ENCODE peak calls at places on chromosomes 13 and 19, in seven cellular contexts. One of them, this sample, is unnamed.

GRCh38 chr13:108903613-108904012 is 274.2 kb downstream of the MYO16 start:
- DNase-seq in bronchial epithelial cell: no peak
- DNase-seq in tibial nerve: no peak
- DNase-seq in iPS-NIHi11: no peak
- DNase-seq in lung: no peak
- DNase-seq in sciatic nerve: no peak
- DNase-seq in activated CD4-positive, alpha-beta T cell treated with anti-CD3 and anti-CD28 coated beads, Interleukin-2, amount 50 U/mL, for 24 hours: no peak
- DNase-seq in this sample: no peak

GRCh38 chr19:2189880-2190279 is 26.1 kb downstream of the DOT1L start:
- DNase-seq in bronchial epithelial cell: no peak
- DNase-seq in tibial nerve: no peak
- DNase-seq in iPS-NIHi11: no peak
- DNase-seq in lung: no peak
- DNase-seq in sciatic nerve: no peak
- DNase-seq in activated CD4-positive, alpha-beta T cell treated with anti-CD3 and anti-CD28 coated beads, Interleukin-2, amount 50 U/mL, for 24 hours: no peak
- DNase-seq in this sample: no peak

GRCh38 chr19:15935167-15935702 is 906 bp upstream of the CYP4F11 start:
- DNase-seq in bronchial epithelial cell: no peak
- DNase-seq in tibial nerve: no peak
- DNase-seq in iPS-NIHi11: peak
- DNase-seq in lung: no peak
- DNase-seq in sciatic nerve: no peak
- DNase-seq in activated CD4-positive, alpha-beta T cell treated with anti-CD3 and anti-CD28 coated beads, Interleukin-2, amount 50 U/mL, for 24 hours: no peak
- DNase-seq in this sample: no peak

GRCh38 chr13:113971471-113972231 is 2.2 kb downstream of the C13orf46 start:
- DNase-seq in bronchial epithelial cell: no peak
- DNase-seq in tibial nerve: no peak
- DNase-seq in iPS-NIHi11: no peak
- DNase-seq in lung: no peak
- DNase-seq in sciatic nerve: peak
- DNase-seq in activated CD4-positive, alpha-beta T cell treated with anti-CD3 and anti-CD28 coated beads, Interleukin-2, amount 50 U/mL, for 24 hours: no peak
- DNase-seq in this sample: no peak

GRCh38 chr13:29535663-29536655 is 59.5 kb downstream of the SLC7A1 start:
- DNase-seq in bronchial epithelial cell: no peak
- DNase-seq in tibial nerve: no peak
- DNase-seq in iPS-NIHi11: no peak
- DNase-seq in lung: no peak
- DNase-seq in sciatic nerve: no peak
- DNase-seq in activated CD4-positive, alpha-beta T cell treated with anti-CD3 and anti-CD28 coated beads, Interleukin-2, amount 50 U/mL, for 24 hours: no peak
- DNase-seq in this sample: peak

GRCh38 chr19:33085570-33086128 is 4.7 kb downstream of the GPATCH1 start:
- DNase-seq in bronchial epithelial cell: no peak
- DNase-seq in tibial nerve: no peak
- DNase-seq in iPS-NIHi11: no peak
- DNase-seq in lung: no peak
- DNase-seq in sciatic nerve: no peak
- DNase-seq in activated CD4-positive, alpha-beta T cell treated with anti-CD3 and anti-CD28 coated beads, Interleukin-2, amount 50 U/mL, for 24 hours: no peak
- DNase-seq in this sample: no peak

GRCh38 chr13:50793026-50793425 is 50.5 kb downstream of the DLEU7 start:
- DNase-seq in bronchial epithelial cell: no peak
- DNase-seq in tibial nerve: no peak
- DNase-seq in iPS-NIHi11: no peak
- DNase-seq in lung: no peak
- DNase-seq in sciatic nerve: no peak
- DNase-seq in activated CD4-positive, alpha-beta T cell treated with anti-CD3 and anti-CD28 coated beads, Interleukin-2, amount 50 U/mL, for 24 hours: no peak
- DNase-seq in this sample: no peak

GRCh38 chr13:50222569-50223332 is 207.5 kb downstream of the KCNRG start:
- DNase-seq in bronchial epithelial cell: peak
- DNase-seq in tibial nerve: peak
- DNase-seq in iPS-NIHi11: no peak
- DNase-seq in lung: peak
- DNase-seq in sciatic nerve: peak
- DNase-seq in activated CD4-positive, alpha-beta T cell treated with anti-CD3 and anti-CD28 coated beads, Interleukin-2, amount 50 U/mL, for 24 hours: no peak
- DNase-seq in this sample: peak

GRCh38 chr19:37654525-37654832 is 786 bp downstream of the ZFP30 start:
- DNase-seq in bronchial epithelial cell: peak
- DNase-seq in tibial nerve: no peak
- DNase-seq in iPS-NIHi11: no peak
- DNase-seq in lung: no peak
- DNase-seq in sciatic nerve: no peak
- DNase-seq in activated CD4-positive, alpha-beta T cell treated with anti-CD3 and anti-CD28 coated beads, Interleukin-2, amount 50 U/mL, for 24 hours: no peak
- DNase-seq in this sample: no peak

GRCh38 chr13:35927554-35927953 is 203.6 kb downstream of the DCLK1 start:
- DNase-seq in bronchial epithelial cell: peak
- DNase-seq in tibial nerve: peak
- DNase-seq in iPS-NIHi11: no peak
- DNase-seq in lung: no peak
- DNase-seq in sciatic nerve: no peak
- DNase-seq in activated CD4-positive, alpha-beta T cell treated with anti-CD3 and anti-CD28 coated beads, Interleukin-2, amount 50 U/mL, for 24 hours: no peak
- DNase-seq in this sample: no peak

GRCh38 chr19:13154241-13154778 is 4.1 kb downstream of the IER2 start:
- DNase-seq in bronchial epithelial cell: peak
- DNase-seq in tibial nerve: peak
- DNase-seq in iPS-NIHi11: no peak
- DNase-seq in lung: peak
- DNase-seq in sciatic nerve: peak
- DNase-seq in activated CD4-positive, alpha-beta T cell treated with anti-CD3 and anti-CD28 coated beads, Interleukin-2, amount 50 U/mL, for 24 hours: peak
- DNase-seq in this sample: peak